ENCODE peak calls at places on chromosomes 16 and 17, in nine cellular contexts. One of them, this sample, is unnamed.

GRCh38 chr16:77896357-77896972 is 108.1 kb downstream of the VAT1L start:
- DNase-seq in astrocyte of the spinal cord: no peak
- DNase-seq in Panc1: no peak
- DNase-seq in HS-27A: no peak
- DNase-seq in CD8-positive, alpha-beta memory T cell: no peak
- DNase-seq in NCI-H1092 treated with DMSO at 0.1 percent for 48 hours: no peak
- DNase-seq in spleen: no peak
- DNase-seq in tibial nerve: no peak
- DNase-seq in HuH-7: no peak
- DNase-seq in this sample: peak

GRCh38 chr17:76887809-76888208 is 19.6 kb downstream of the MGAT5B start:
- DNase-seq in astrocyte of the spinal cord: no peak
- DNase-seq in Panc1: no peak
- DNase-seq in HS-27A: no peak
- DNase-seq in CD8-positive, alpha-beta memory T cell: no peak
- DNase-seq in NCI-H1092 treated with DMSO at 0.1 percent for 48 hours: no peak
- DNase-seq in spleen: no peak
- DNase-seq in tibial nerve: no peak
- DNase-seq in HuH-7: no peak
- DNase-seq in this sample: no peak

GRCh38 chr16:86466695-86467406 is 43.5 kb upstream of the FOXF1 start:
- DNase-seq in astrocyte of the spinal cord: peak
- DNase-seq in Panc1: no peak
- DNase-seq in HS-27A: no peak
- DNase-seq in CD8-positive, alpha-beta memory T cell: no peak
- DNase-seq in NCI-H1092 treated with DMSO at 0.1 percent for 48 hours: no peak
- DNase-seq in spleen: no peak
- DNase-seq in tibial nerve: no peak
- DNase-seq in HuH-7: no peak
- DNase-seq in this sample: no peak

GRCh38 chr17:40071720-40072480 is 9.1 kb downstream of the THRA start:
- DNase-seq in astrocyte of the spinal cord: no peak
- DNase-seq in Panc1: no peak
- DNase-seq in HS-27A: no peak
- DNase-seq in CD8-positive, alpha-beta memory T cell: no peak
- DNase-seq in NCI-H1092 treated with DMSO at 0.1 percent for 48 hours: peak
- DNase-seq in spleen: no peak
- DNase-seq in tibial nerve: peak
- DNase-seq in HuH-7: no peak
- DNase-seq in this sample: peak

GRCh38 chr17:21419299-21420239 is 43.4 kb downstream of the KCNJ12 start:
- DNase-seq in astrocyte of the spinal cord: no peak
- DNase-seq in Panc1: no peak
- DNase-seq in HS-27A: no peak
- DNase-seq in CD8-positive, alpha-beta memory T cell: no peak
- DNase-seq in NCI-H1092 treated with DMSO at 0.1 percent for 48 hours: no peak
- DNase-seq in spleen: peak
- DNase-seq in tibial nerve: no peak
- DNase-seq in HuH-7: no peak
- DNase-seq in this sample: no peak

GRCh38 chr17:36598951-36599401 is 2.4 kb upstream of the MRM1 start:
- DNase-seq in astrocyte of the spinal cord: no peak
- DNase-seq in Panc1: no peak
- DNase-seq in HS-27A: no peak
- DNase-seq in CD8-positive, alpha-beta memory T cell: no peak
- DNase-seq in NCI-H1092 treated with DMSO at 0.1 percent for 48 hours: no peak
- DNase-seq in spleen: no peak
- DNase-seq in tibial nerve: no peak
- DNase-seq in HuH-7: no peak
- DNase-seq in this sample: no peak

GRCh38 chr17:31144427-31144826 is 49.6 kb downstream of the NF1 start:
- DNase-seq in astrocyte of the spinal cord: no peak
- DNase-seq in Panc1: no peak
- DNase-seq in HS-27A: no peak
- DNase-seq in CD8-positive, alpha-beta memory T cell: no peak
- DNase-seq in NCI-H1092 treated with DMSO at 0.1 percent for 48 hours: no peak
- DNase-seq in spleen: no peak
- DNase-seq in tibial nerve: no peak
- DNase-seq in HuH-7: no peak
- DNase-seq in this sample: no peak

GRCh38 chr16:31455601-31456314 is 3.5 kb upstream of the ARMC5 start:
- DNase-seq in astrocyte of the spinal cord: no peak
- DNase-seq in Panc1: no peak
- DNase-seq in HS-27A: no peak
- DNase-seq in CD8-positive, alpha-beta memory T cell: no peak
- DNase-seq in NCI-H1092 treated with DMSO at 0.1 percent for 48 hours: no peak
- DNase-seq in spleen: no peak
- DNase-seq in tibial nerve: no peak
- DNase-seq in HuH-7: no peak
- DNase-seq in this sample: peak

GRCh38 chr17:57861737-57862409 is 12.0 kb upstream of the MRPS23 start:
- DNase-seq in astrocyte of the spinal cord: no peak
- DNase-seq in Panc1: no peak
- DNase-seq in HS-27A: no peak
- DNase-seq in CD8-positive, alpha-beta memory T cell: no peak
- DNase-seq in NCI-H1092 treated with DMSO at 0.1 percent for 48 hours: no peak
- DNase-seq in spleen: peak
- DNase-seq in tibial nerve: peak
- DNase-seq in HuH-7: peak
- DNase-seq in this sample: no peak

GRCh38 chr16:71746442-71747046 is 22.0 kb upstream of the PHLPP2 start:
- DNase-seq in astrocyte of the spinal cord: peak
- DNase-seq in Panc1: no peak
- DNase-seq in HS-27A: no peak
- DNase-seq in CD8-positive, alpha-beta memory T cell: no peak
- DNase-seq in NCI-H1092 treated with DMSO at 0.1 percent for 48 hours: peak
- DNase-seq in spleen: no peak
- DNase-seq in tibial nerve: no peak
- DNase-seq in HuH-7: peak
- DNase-seq in this sample: peak

GRCh38 chr16:67269766-67270165 is 9.6 kb upstream of the PLEKHG4 start:
- DNase-seq in astrocyte of the spinal cord: peak
- DNase-seq in Panc1: no peak
- DNase-seq in HS-27A: no peak
- DNase-seq in CD8-positive, alpha-beta memory T cell: no peak
- DNase-seq in NCI-H1092 treated with DMSO at 0.1 percent for 48 hours: no peak
- DNase-seq in spleen: no peak
- DNase-seq in tibial nerve: no peak
- DNase-seq in HuH-7: no peak
- DNase-seq in this sample: no peak

GRCh38 chr16:3780570-3780969 is 63.2 kb upstream of the TRAP1 start:
- DNase-seq in astrocyte of the spinal cord: peak
- DNase-seq in Panc1: no peak
- DNase-seq in HS-27A: no peak
- DNase-seq in CD8-positive, alpha-beta memory T cell: no peak
- DNase-seq in NCI-H1092 treated with DMSO at 0.1 percent for 48 hours: peak
- DNase-seq in spleen: no peak
- DNase-seq in tibial nerve: no peak
- DNase-seq in HuH-7: no peak
- DNase-seq in this sample: peak

GRCh38 chr17:74159226-74159840 is 44.1 kb upstream of the RPL38 start:
- DNase-seq in astrocyte of the spinal cord: no peak
- DNase-seq in Panc1: no peak
- DNase-seq in HS-27A: no peak
- DNase-seq in CD8-positive, alpha-beta memory T cell: no peak
- DNase-seq in NCI-H1092 treated with DMSO at 0.1 percent for 48 hours: no peak
- DNase-seq in spleen: no peak
- DNase-seq in tibial nerve: no peak
- DNase-seq in HuH-7: no peak
- DNase-seq in this sample: no peak

GRCh38 chr16:85088570-85089214 is 23.6 kb downstream of the CIBAR2 start:
- DNase-seq in astrocyte of the spinal cord: no peak
- DNase-seq in Panc1: no peak
- DNase-seq in HS-27A: no peak
- DNase-seq in CD8-positive, alpha-beta memory T cell: no peak
- DNase-seq in NCI-H1092 treated with DMSO at 0.1 percent for 48 hours: no peak
- DNase-seq in spleen: no peak
- DNase-seq in tibial nerve: no peak
- DNase-seq in HuH-7: no peak
- DNase-seq in this sample: no peak

GRCh38 chr17:13031718-13032350 is 14.0 kb upstream of the ELAC2 start:
- DNase-seq in astrocyte of the spinal cord: peak
- DNase-seq in Panc1: no peak
- DNase-seq in HS-27A: peak
- DNase-seq in CD8-positive, alpha-beta memory T cell: peak
- DNase-seq in NCI-H1092 treated with DMSO at 0.1 percent for 48 hours: no peak
- DNase-seq in spleen: peak
- DNase-seq in tibial nerve: no peak
- DNase-seq in HuH-7: peak
- DNase-seq in this sample: peak

GRCh38 chr17:79536212-79536840 is 74.5 kb downstream of the RBFOX3 start:
- DNase-seq in astrocyte of the spinal cord: no peak
- DNase-seq in Panc1: no peak
- DNase-seq in HS-27A: no peak
- DNase-seq in CD8-positive, alpha-beta memory T cell: no peak
- DNase-seq in NCI-H1092 treated with DMSO at 0.1 percent for 48 hours: no peak
- DNase-seq in spleen: peak
- DNase-seq in tibial nerve: no peak
- DNase-seq in HuH-7: no peak
- DNase-seq in this sample: no peak

GRCh38 chr17:81027591-81028505 is 7.1 kb upstream of the BAIAP2 start:
- DNase-seq in astrocyte of the spinal cord: no peak
- DNase-seq in Panc1: no peak
- DNase-seq in HS-27A: no peak
- DNase-seq in CD8-positive, alpha-beta memory T cell: no peak
- DNase-seq in NCI-H1092 treated with DMSO at 0.1 percent for 48 hours: no peak
- DNase-seq in spleen: peak
- DNase-seq in tibial nerve: no peak
- DNase-seq in HuH-7: no peak
- DNase-seq in this sample: no peak

GRCh38 chr16:66741131-66741900 is 10.1 kb downstream of the DYNC1LI2 start:
- DNase-seq in astrocyte of the spinal cord: peak
- DNase-seq in Panc1: peak
- DNase-seq in HS-27A: peak
- DNase-seq in CD8-positive, alpha-beta memory T cell: no peak
- DNase-seq in NCI-H1092 treated with DMSO at 0.1 percent for 48 hours: no peak
- DNase-seq in spleen: no peak
- DNase-seq in tibial nerve: peak
- DNase-seq in HuH-7: no peak
- DNase-seq in this sample: peak

GRCh38 chr16:56357291-56357764 is 68.0 kb downstream of the AMFR start:
- DNase-seq in astrocyte of the spinal cord: no peak
- DNase-seq in Panc1: no peak
- DNase-seq in HS-27A: no peak
- DNase-seq in CD8-positive, alpha-beta memory T cell: no peak
- DNase-seq in NCI-H1092 treated with DMSO at 0.1 percent for 48 hours: no peak
- DNase-seq in spleen: peak
- DNase-seq in tibial nerve: peak
- DNase-seq in HuH-7: no peak
- DNase-seq in this sample: no peak

GRCh38 chr16:88769617-88770458 is 15.2 kb downstream of the PIEZO1 start:
- DNase-seq in astrocyte of the spinal cord: peak
- DNase-seq in Panc1: no peak
- DNase-seq in HS-27A: no peak
- DNase-seq in CD8-positive, alpha-beta memory T cell: no peak
- DNase-seq in NCI-H1092 treated with DMSO at 0.1 percent for 48 hours: no peak
- DNase-seq in spleen: no peak
- DNase-seq in tibial nerve: no peak
- DNase-seq in HuH-7: peak
- DNase-seq in this sample: no peak

GRCh38 chr16:66248096-66248495 is 118.4 kb upstream of the CDH5 start:
- DNase-seq in astrocyte of the spinal cord: peak
- DNase-seq in Panc1: no peak
- DNase-seq in HS-27A: no peak
- DNase-seq in CD8-positive, alpha-beta memory T cell: no peak
- DNase-seq in NCI-H1092 treated with DMSO at 0.1 percent for 48 hours: no peak
- DNase-seq in spleen: no peak
- DNase-seq in tibial nerve: peak
- DNase-seq in HuH-7: no peak
- DNase-seq in this sample: no peak

GRCh38 chr17:6605142-6605541 is 35.4 kb downstream of the KIAA0753 start:
- DNase-seq in astrocyte of the spinal cord: no peak
- DNase-seq in Panc1: no peak
- DNase-seq in HS-27A: no peak
- DNase-seq in CD8-positive, alpha-beta memory T cell: no peak
- DNase-seq in NCI-H1092 treated with DMSO at 0.1 percent for 48 hours: no peak
- DNase-seq in spleen: no peak
- DNase-seq in tibial nerve: no peak
- DNase-seq in HuH-7: no peak
- DNase-seq in this sample: no peak

GRCh38 chr17:72187544-72187943 is 66.7 kb downstream of the SOX9 start:
- DNase-seq in astrocyte of the spinal cord: peak
- DNase-seq in Panc1: no peak
- DNase-seq in HS-27A: no peak
- DNase-seq in CD8-positive, alpha-beta memory T cell: no peak
- DNase-seq in NCI-H1092 treated with DMSO at 0.1 percent for 48 hours: peak
- DNase-seq in spleen: no peak
- DNase-seq in tibial nerve: no peak
- DNase-seq in HuH-7: no peak
- DNase-seq in this sample: peak

GRCh38 chr16:84369938-84370627 is 1.7 kb downstream of the ATP2C2 start:
- DNase-seq in astrocyte of the spinal cord: no peak
- DNase-seq in Panc1: no peak
- DNase-seq in HS-27A: no peak
- DNase-seq in CD8-positive, alpha-beta memory T cell: no peak
- DNase-seq in NCI-H1092 treated with DMSO at 0.1 percent for 48 hours: no peak
- DNase-seq in spleen: no peak
- DNase-seq in tibial nerve: no peak
- DNase-seq in HuH-7: no peak
- DNase-seq in this sample: no peak

GRCh38 chr17:67602974-67603373 is 114.8 kb upstream of the NOL11 start:
- DNase-seq in astrocyte of the spinal cord: peak
- DNase-seq in Panc1: peak
- DNase-seq in HS-27A: no peak
- DNase-seq in CD8-positive, alpha-beta memory T cell: peak
- DNase-seq in NCI-H1092 treated with DMSO at 0.1 percent for 48 hours: peak
- DNase-seq in spleen: peak
- DNase-seq in tibial nerve: no peak
- DNase-seq in HuH-7: peak
- DNase-seq in this sample: peak

GRCh38 chr16:10920726-10921427 is 21.4 kb downstream of the DEXI start:
- DNase-seq in astrocyte of the spinal cord: no peak
- DNase-seq in Panc1: no peak
- DNase-seq in HS-27A: no peak
- DNase-seq in CD8-positive, alpha-beta memory T cell: no peak
- DNase-seq in NCI-H1092 treated with DMSO at 0.1 percent for 48 hours: peak
- DNase-seq in spleen: peak
- DNase-seq in tibial nerve: no peak
- DNase-seq in HuH-7: no peak
- DNase-seq in this sample: no peak

GRCh38 chr16:2427526-2427925 is 1.7 kb upstream of the CCNF start:
- DNase-seq in astrocyte of the spinal cord: no peak
- DNase-seq in Panc1: no peak
- DNase-seq in HS-27A: no peak
- DNase-seq in CD8-positive, alpha-beta memory T cell: no peak
- DNase-seq in NCI-H1092 treated with DMSO at 0.1 percent for 48 hours: no peak
- DNase-seq in spleen: no peak
- DNase-seq in tibial nerve: no peak
- DNase-seq in HuH-7: no peak
- DNase-seq in this sample: no peak

GRCh38 chr16:20612551-20613470 is 36.6 kb upstream of the ACSM2B start:
- DNase-seq in astrocyte of the spinal cord: no peak
- DNase-seq in Panc1: no peak
- DNase-seq in HS-27A: no peak
- DNase-seq in CD8-positive, alpha-beta memory T cell: no peak
- DNase-seq in NCI-H1092 treated with DMSO at 0.1 percent for 48 hours: peak
- DNase-seq in spleen: no peak
- DNase-seq in tibial nerve: no peak
- DNase-seq in HuH-7: no peak
- DNase-seq in this sample: no peak

GRCh38 chr17:4534928-4535666 is 20.1 kb downstream of the MYBBP1A start:
- DNase-seq in astrocyte of the spinal cord: no peak
- DNase-seq in Panc1: no peak
- DNase-seq in HS-27A: no peak
- DNase-seq in CD8-positive, alpha-beta memory T cell: no peak
- DNase-seq in NCI-H1092 treated with DMSO at 0.1 percent for 48 hours: no peak
- DNase-seq in spleen: no peak
- DNase-seq in tibial nerve: no peak
- DNase-seq in HuH-7: no peak
- DNase-seq in this sample: no peak

GRCh38 chr17:67801626-67802175 is 23.6 kb upstream of the BPTF start:
- DNase-seq in astrocyte of the spinal cord: no peak
- DNase-seq in Panc1: no peak
- DNase-seq in HS-27A: no peak
- DNase-seq in CD8-positive, alpha-beta memory T cell: no peak
- DNase-seq in NCI-H1092 treated with DMSO at 0.1 percent for 48 hours: no peak
- DNase-seq in spleen: no peak
- DNase-seq in tibial nerve: no peak
- DNase-seq in HuH-7: no peak
- DNase-seq in this sample: no peak

GRCh38 chr16:66521951-66522771 is 27.8 kb downstream of the TK2 start:
- DNase-seq in astrocyte of the spinal cord: peak
- DNase-seq in Panc1: no peak
- DNase-seq in HS-27A: peak
- DNase-seq in CD8-positive, alpha-beta memory T cell: peak
- DNase-seq in NCI-H1092 treated with DMSO at 0.1 percent for 48 hours: no peak
- DNase-seq in spleen: peak
- DNase-seq in tibial nerve: no peak
- DNase-seq in HuH-7: no peak
- DNase-seq in this sample: no peak